ENCODE peak calls at places on chromosomes 5 and 9, in seven cellular contexts. Z is heart left ventricle; V is Panc1; K is GM23248; H is effector memory CD4-positive, alpha-beta T cell; S is A549; G is CD8-positive, alpha-beta T cell. O is an unnamed sample. For H3K4me1, the result is how much of the 10 kb centered on the place peaks cover.

GRCh38 chr9:119004618-119004990 is 364.6 kb downstream of the BRINP1 start:
- DNase-seq in Z (peak), V (peak), K (peak), H (no peak), S (no peak), G (no peak), O (no peak)

GRCh38 chr9:99137225-99137624 is 32.3 kb downstream of the TGFBR1 start:
- DNase-seq in Z (no peak), V (no peak), K (no peak), H (no peak), S (no peak), G (no peak), O (no peak)

GRCh38 chr5:124460666-124461065 is 285.8 kb downstream of the ZNF608 start:
- DNase-seq in Z (no peak), V (no peak), K (no peak), H (no peak), S (no peak), G (no peak), O (no peak)

GRCh38 chr5:55994502-55994997 is at the start of gene IL6ST:
- DNase-seq in Z (peak), V (no peak), K (peak), H (peak), S (peak), G (peak), O (no peak)

GRCh38 chr9:116430849-116431248 is 256.3 kb upstream of the TRIM32 start:
- DNase-seq in Z (no peak), V (no peak), K (no peak), H (no peak), S (no peak), G (no peak), O (no peak)

GRCh38 chr9:29437515-29437914 is 1864.2 kb upstream of the C9orf72 start:
- DNase-seq in Z (no peak), V (no peak), K (no peak), H (no peak), S (no peak), G (no peak), O (no peak)

GRCh38 chr9:113638916-113639315 is 175.4 kb downstream of the RGS3 start:
- DNase-seq in Z (no peak), V (no peak), K (no peak), H (no peak), S (no peak), G (no peak), O (no peak)

GRCh38 chr9:17637229-17637628 is 58.4 kb downstream of the SH3GL2 start:
- DNase-seq in Z (no peak), V (no peak), K (no peak), H (no peak), S (no peak), G (no peak), O (no peak)

GRCh38 chr5:72653586-72653985 is 146.4 kb upstream of the ZNF366 start:
- DNase-seq in Z (no peak), V (no peak), K (no peak), H (no peak), S (no peak), G (no peak), O (no peak)

GRCh38 chr5:179759961-179760541 is 27.4 kb downstream of the MAML1 start:
- DNase-seq in Z (no peak), V (no peak), K (no peak), H (no peak), S (no peak), G (no peak), O (no peak)

GRCh38 chr9:116151966-116152381 is 1.6 kb upstream of the PAPPA start:
- DNase-seq in Z (no peak), V (no peak), K (peak), H (no peak), S (peak), G (no peak), O (no peak)

GRCh38 chr5:151463137-151464029 is 16.0 kb downstream of the SLC36A1 start:
- DNase-seq in Z (no peak), V (no peak), K (no peak), H (no peak), S (no peak), G (no peak), O (peak)

GRCh38 chr5:54215233-54215736 is 95.1 kb downstream of the ARL15 start:
- DNase-seq in Z (no peak), V (no peak), K (no peak), H (no peak), S (no peak), G (no peak), O (no peak)

GRCh38 chr5:15904894-15905805 is 274.4 kb downstream of the MARCHF11 start:
- DNase-seq in Z (no peak), V (no peak), K (peak), H (no peak), S (no peak), G (no peak), O (no peak)

GRCh38 chr5:91127682-91128081 is 255.4 kb downstream of the ARRDC3 start:
- DNase-seq in Z (no peak), V (no peak), K (no peak), H (no peak), S (no peak), G (no peak), O (no peak)

GRCh38 chr9:133368249-133368881 is 7.5 kb downstream of the SURF4 start:
- DNase-seq in Z (no peak), V (no peak), K (peak), H (no peak), S (no peak), G (no peak), O (no peak)

GRCh38 chr5:152329191-152329590 is 75.9 kb downstream of the NMUR2 start:
- DNase-seq in Z (no peak), V (no peak), K (no peak), H (no peak), S (no peak), G (no peak), O (no peak)

GRCh38 chr5:171627936-171628335 is 157.7 kb upstream of the SMIM23 start:
- DNase-seq in Z (no peak), V (no peak), K (peak), H (no peak), S (no peak), G (no peak), O (no peak)

GRCh38 chr5:14036947-14037346 is 92.5 kb upstream of the DNAH5 start:
- DNase-seq in Z (no peak), V (peak), K (peak), H (no peak), S (peak), G (no peak), O (no peak)

GRCh38 chr5:45578270-45578669 is 117.9 kb downstream of the HCN1 start:
- DNase-seq in Z (no peak), V (no peak), K (no peak), H (no peak), S (no peak), G (no peak), O (no peak)

GRCh38 chr9:77763566-77763965 is 115.4 kb upstream of the GNA14 start:
- DNase-seq in Z (no peak), V (no peak), K (no peak), H (no peak), S (no peak), G (no peak), O (no peak)

GRCh38 chr9:91315191-91315590 is 46.5 kb downstream of the AUH start:
- DNase-seq in Z (no peak), V (no peak), K (no peak), H (no peak), S (no peak), G (no peak), O (no peak)

GRCh38 chr9:1759009-1759408 is 256.1 kb upstream of the SMARCA2 start:
- DNase-seq in Z (no peak), V (no peak), K (no peak), H (no peak), S (no peak), G (no peak), O (no peak)

DNA sequence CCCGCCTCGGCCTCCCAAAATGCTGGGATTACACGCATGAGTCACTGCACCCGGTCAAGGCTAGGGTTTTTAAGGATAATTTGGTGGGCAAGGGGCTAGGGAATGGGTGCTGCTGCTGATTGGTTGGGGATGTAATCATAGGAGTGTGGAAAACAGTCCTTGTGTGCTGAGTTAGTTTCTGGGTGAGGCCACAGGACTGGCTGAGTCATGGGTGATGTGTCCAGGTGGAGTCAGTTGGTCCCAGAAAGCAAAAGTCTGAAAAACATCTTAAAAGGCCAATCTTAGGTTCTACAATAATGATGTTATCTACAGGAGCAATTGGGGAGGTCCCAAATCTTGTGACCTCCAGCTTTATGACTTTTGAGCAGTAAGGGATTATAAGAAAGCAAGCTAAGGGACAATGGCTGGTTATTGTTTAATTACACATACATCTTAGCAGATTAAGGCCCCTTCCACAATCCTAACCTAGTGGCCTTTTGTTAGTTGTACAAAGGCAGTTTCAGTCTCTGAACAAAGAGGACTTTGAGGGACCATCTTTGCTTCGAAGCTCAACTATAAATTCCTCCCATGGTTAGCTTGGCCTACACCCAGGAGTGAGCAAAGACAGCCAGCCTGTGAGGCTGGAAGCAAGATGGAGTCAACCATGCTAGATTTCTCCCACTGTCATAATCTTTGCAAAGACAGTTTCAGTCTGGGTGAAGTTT is 5.5 kb upstream of the AOPEP start:
- DNase-seq in Z (no peak), V (no peak), K (peak), H (no peak), S (no peak), G (no peak), O (no peak)
- H3K27ac ChIP-seq in Z (no peak), V (no peak), K (no peak), H (no peak), S (no peak), G (no peak), O (no peak)

GRCh38 chr9:26169684-26170083 is 491.4 kb upstream of the TUSC1 start:
- DNase-seq in Z (no peak), V (no peak), K (peak), H (no peak), S (peak), G (no peak), O (no peak)
- H3K4me3 ChIP-seq in Z (no peak), V (no peak), K (peak), H (no peak), S (no peak), G (no peak), O (no peak)

GRCh38 chr5:6722015-6722414 is 8.8 kb downstream of the TENT4A start:
- DNase-seq in Z (no peak), V (no peak), K (peak), H (no peak), S (no peak), G (no peak), O (no peak)
- H3K4me1 ChIP-seq in Z (half or more), V (under half), K (under half), H (under half), S (under half), G (half or more), O (under half)

DNA sequence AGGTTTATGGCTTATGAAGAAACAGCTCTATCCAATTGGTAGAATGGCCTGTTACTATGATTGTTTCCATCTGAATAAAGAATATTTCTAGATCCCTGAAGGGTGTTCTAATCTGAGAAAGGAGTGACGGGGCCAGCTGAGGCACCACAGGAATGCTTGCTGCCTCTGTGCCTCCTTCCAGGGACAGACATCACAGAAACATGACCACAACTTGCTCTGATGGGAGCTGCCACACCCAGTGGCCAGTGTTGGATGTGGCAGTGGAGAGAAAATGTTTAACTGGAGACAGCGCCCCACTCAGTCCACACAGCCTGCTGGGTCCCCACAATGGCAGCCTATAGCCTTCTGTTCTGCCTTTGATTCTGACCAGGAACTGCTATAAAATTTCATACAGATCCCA is 38.6 kb upstream of the TESK1 start:
- DNase-seq in Z (no peak), V (no peak), K (peak), H (no peak), S (no peak), G (no peak), O (no peak)
- H3K27ac ChIP-seq in Z (no peak), V (no peak), K (peak), H (no peak), S (no peak), G (no peak), O (no peak)

DNA sequence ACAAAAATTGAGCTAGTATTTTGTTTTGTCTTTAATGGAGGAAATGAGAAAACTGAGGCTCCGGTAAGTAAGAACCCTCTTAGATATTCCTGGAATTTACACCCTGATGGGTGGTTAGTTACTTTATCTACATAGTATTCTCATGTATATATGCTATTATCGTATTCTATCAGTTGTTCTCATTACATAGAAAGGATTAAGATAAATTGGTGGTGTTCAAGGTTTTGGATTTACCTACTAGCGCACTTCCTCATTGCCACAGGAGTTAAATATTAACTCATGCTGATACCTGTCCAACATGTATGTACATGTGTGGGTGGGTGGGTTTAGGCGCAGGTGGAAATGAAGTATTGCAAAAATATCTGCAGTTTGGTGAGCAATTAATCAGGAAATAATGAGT is 61.1 kb upstream of the IFNE start:
- DNase-seq in Z (no peak), V (no peak), K (no peak), H (no peak), S (no peak), G (no peak), O (no peak)
- H3K4me3 ChIP-seq in Z (no peak), V (no peak), K (no peak), H (no peak), S (no peak), G (no peak), O (no peak)

GRCh38 chr5:115977988-115978387 is 15.7 kb downstream of the LVRN start:
- DNase-seq in Z (no peak), V (no peak), K (peak), H (no peak), S (no peak), G (no peak), O (no peak)
- H3K4me1 ChIP-seq in Z (under half), V (under half), K (under half), H (under half), S (under half), G (under half), O (under half)

GRCh38 chr5:20537911-20538310 is 549.9 kb upstream of the CDH18 start:
- DNase-seq in Z (no peak), V (no peak), K (no peak), H (no peak), S (no peak), G (no peak), O (no peak)
- H3K27ac ChIP-seq in Z (no peak), V (no peak), K (no peak), H (no peak), S (no peak), G (no peak), O (no peak)

DNA sequence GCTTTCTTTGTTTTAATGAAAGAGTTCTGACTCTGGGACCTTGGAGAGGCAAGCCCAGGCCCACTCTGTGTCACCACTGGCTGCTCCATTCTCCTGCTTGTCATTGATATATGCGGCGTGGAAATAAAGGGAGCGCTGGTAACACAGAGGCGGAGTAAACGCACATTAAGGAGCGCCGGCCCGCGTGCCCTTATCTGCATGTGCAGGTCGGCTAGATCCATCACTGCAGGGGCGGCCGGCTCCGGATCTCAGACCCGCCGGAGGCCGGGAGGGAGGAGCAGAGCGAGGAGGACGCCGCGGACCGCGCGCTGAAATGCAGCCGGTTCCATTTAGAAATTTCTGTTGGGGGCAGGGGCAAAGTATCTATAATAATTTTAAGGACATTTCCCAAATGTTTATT is 70.8 kb downstream of the MRPL36 start:
- DNase-seq in Z (no peak), V (no peak), K (no peak), H (no peak), S (no peak), G (no peak), O (no peak)
- H3K4me3 ChIP-seq in Z (no peak), V (no peak), K (no peak), H (no peak), S (no peak), G (no peak), O (no peak)